ENCODE peak calls at places on chromosomes 6 and 20, in seven cellular contexts. One of them, this sample, is unnamed.

GRCh38 chr6:127051571-127052260 is 66.8 kb upstream of the RSPO3 start:
- DNase-seq in activated T-helper 1 cell treated with Interleukin-2 at 50 U/mL for 16 hours: no peak
- DNase-seq in Ammon's horn: no peak
- DNase-seq in NCI-H2081: no peak
- DNase-seq in CD8-positive, alpha-beta T cell: no peak
- DNase-seq in amniotic stem cell: no peak
- DNase-seq in tibial nerve: no peak
- DNase-seq in this sample: no peak

GRCh38 chr6:105536961-105537360 is 134.1 kb upstream of the PREP start:
- DNase-seq in amniotic stem cell: no peak
- DNase-seq in Ammon's horn: no peak
- DNase-seq in tibial nerve: no peak
- DNase-seq in NCI-H2081: no peak
- DNase-seq in activated T-helper 1 cell treated with Interleukin-2 at 50 U/mL for 16 hours: no peak
- DNase-seq in CD8-positive, alpha-beta T cell: no peak
- DNase-seq in this sample: no peak

GRCh38 chr6:37551867-37552266 is 52.2 kb upstream of the CCDC167 start:
- DNase-seq in amniotic stem cell: no peak
- DNase-seq in tibial nerve: no peak
- DNase-seq in activated T-helper 1 cell treated with Interleukin-2 at 50 U/mL for 16 hours: no peak
- DNase-seq in Ammon's horn: no peak
- DNase-seq in CD8-positive, alpha-beta T cell: no peak
- DNase-seq in NCI-H2081: no peak
- DNase-seq in this sample: no peak

GRCh38 chr20:48659888-48660287 is 167.9 kb downstream of the PREX1 start:
- DNase-seq in activated T-helper 1 cell treated with Interleukin-2 at 50 U/mL for 16 hours: no peak
- DNase-seq in amniotic stem cell: no peak
- DNase-seq in tibial nerve: no peak
- DNase-seq in NCI-H2081: peak; percentile 33
- DNase-seq in Ammon's horn: peak; percentile 42
- DNase-seq in CD8-positive, alpha-beta T cell: no peak
- DNase-seq in this sample: no peak

GRCh38 chr6:14316911-14317535 is 199.5 kb downstream of the CD83 start:
- DNase-seq in activated T-helper 1 cell treated with Interleukin-2 at 50 U/mL for 16 hours: no peak
- DNase-seq in Ammon's horn: no peak
- DNase-seq in CD8-positive, alpha-beta T cell: no peak
- DNase-seq in NCI-H2081: peak; percentile 67
- DNase-seq in tibial nerve: no peak
- DNase-seq in amniotic stem cell: no peak
- DNase-seq in this sample: no peak

GRCh38 chr6:110681543-110682459 is 133.5 kb downstream of the CDK19 start:
- DNase-seq in Ammon's horn: no peak
- DNase-seq in CD8-positive, alpha-beta T cell: no peak
- DNase-seq in NCI-H2081: no peak
- DNase-seq in amniotic stem cell: no peak
- DNase-seq in activated T-helper 1 cell treated with Interleukin-2 at 50 U/mL for 16 hours: no peak
- DNase-seq in tibial nerve: no peak
- DNase-seq in this sample: no peak

GRCh38 chr6:15501806-15502450 is 160.9 kb downstream of the DTNBP1 start:
- DNase-seq in tibial nerve: no peak
- DNase-seq in activated T-helper 1 cell treated with Interleukin-2 at 50 U/mL for 16 hours: no peak
- DNase-seq in NCI-H2081: no peak
- DNase-seq in Ammon's horn: peak; percentile 70
- DNase-seq in CD8-positive, alpha-beta T cell: no peak
- DNase-seq in amniotic stem cell: no peak
- DNase-seq in this sample: no peak

GRCh38 chr20:59564943-59565342 is 39.4 kb upstream of the PHACTR3 start:
- DNase-seq in amniotic stem cell: no peak
- DNase-seq in CD8-positive, alpha-beta T cell: no peak
- DNase-seq in Ammon's horn: no peak
- DNase-seq in tibial nerve: no peak
- DNase-seq in NCI-H2081: no peak
- DNase-seq in activated T-helper 1 cell treated with Interleukin-2 at 50 U/mL for 16 hours: no peak
- DNase-seq in this sample: no peak

GRCh38 chr6:115545410-115545986 is 515.2 kb downstream of the FRK start:
- DNase-seq in Ammon's horn: no peak
- DNase-seq in activated T-helper 1 cell treated with Interleukin-2 at 50 U/mL for 16 hours: no peak
- DNase-seq in amniotic stem cell: no peak
- DNase-seq in NCI-H2081: no peak
- DNase-seq in CD8-positive, alpha-beta T cell: no peak
- DNase-seq in tibial nerve: no peak
- DNase-seq in this sample: no peak

GRCh38 chr6:13053080-13053479 is 275.3 kb downstream of the TBC1D7 start:
- DNase-seq in activated T-helper 1 cell treated with Interleukin-2 at 50 U/mL for 16 hours: no peak
- DNase-seq in CD8-positive, alpha-beta T cell: no peak
- DNase-seq in tibial nerve: no peak
- DNase-seq in NCI-H2081: no peak
- DNase-seq in amniotic stem cell: no peak
- DNase-seq in Ammon's horn: peak; percentile 35
- DNase-seq in this sample: no peak

GRCh38 chr20:43457640-43458421 is at the start of gene SRSF6:
- DNase-seq in CD8-positive, alpha-beta T cell: peak; percentile 91
- DNase-seq in Ammon's horn: peak; percentile 98
- DNase-seq in amniotic stem cell: peak; percentile 73
- DNase-seq in tibial nerve: peak; percentile 95
- DNase-seq in activated T-helper 1 cell treated with Interleukin-2 at 50 U/mL for 16 hours: peak; percentile 88
- DNase-seq in NCI-H2081: peak; percentile 91
- DNase-seq in this sample: peak; percentile 84

GRCh38 chr20:60365063-60365640 is 406.9 kb downstream of the CDH26 start:
- DNase-seq in amniotic stem cell: no peak
- DNase-seq in activated T-helper 1 cell treated with Interleukin-2 at 50 U/mL for 16 hours: no peak
- DNase-seq in Ammon's horn: no peak
- DNase-seq in CD8-positive, alpha-beta T cell: no peak
- DNase-seq in NCI-H2081: no peak
- DNase-seq in tibial nerve: no peak
- DNase-seq in this sample: no peak

GRCh38 chr6:9126845-9127560 is 691.7 kb upstream of the SLC35B3 start:
- DNase-seq in Ammon's horn: peak; percentile 61
- DNase-seq in CD8-positive, alpha-beta T cell: no peak
- DNase-seq in tibial nerve: no peak
- DNase-seq in activated T-helper 1 cell treated with Interleukin-2 at 50 U/mL for 16 hours: no peak
- DNase-seq in amniotic stem cell: peak; percentile 78
- DNase-seq in NCI-H2081: no peak
- DNase-seq in this sample: no peak

GRCh38 chr6:89454300-89454699 is 21.3 kb downstream of the ANKRD6 start:
- DNase-seq in tibial nerve: no peak
- DNase-seq in NCI-H2081: no peak
- DNase-seq in amniotic stem cell: no peak
- DNase-seq in Ammon's horn: no peak
- DNase-seq in CD8-positive, alpha-beta T cell: no peak
- DNase-seq in activated T-helper 1 cell treated with Interleukin-2 at 50 U/mL for 16 hours: no peak
- DNase-seq in this sample: no peak

GRCh38 chr6:33927551-33927950 is 123.7 kb upstream of the MLN start:
- DNase-seq in activated T-helper 1 cell treated with Interleukin-2 at 50 U/mL for 16 hours: no peak
- DNase-seq in tibial nerve: no peak
- DNase-seq in Ammon's horn: peak; percentile 47
- DNase-seq in amniotic stem cell: no peak
- DNase-seq in CD8-positive, alpha-beta T cell: no peak
- DNase-seq in NCI-H2081: no peak
- DNase-seq in this sample: no peak

GRCh38 chr6:170403451-170403850 is 96.9 kb downstream of the FAM120B start:
- DNase-seq in amniotic stem cell: no peak
- DNase-seq in Ammon's horn: no peak
- DNase-seq in NCI-H2081: no peak
- DNase-seq in CD8-positive, alpha-beta T cell: no peak
- DNase-seq in activated T-helper 1 cell treated with Interleukin-2 at 50 U/mL for 16 hours: no peak
- DNase-seq in tibial nerve: no peak
- DNase-seq in this sample: no peak

GRCh38 chr6:156842598-156843250 is 65.5 kb downstream of the ARID1B start:
- DNase-seq in CD8-positive, alpha-beta T cell: no peak
- DNase-seq in Ammon's horn: no peak
- DNase-seq in activated T-helper 1 cell treated with Interleukin-2 at 50 U/mL for 16 hours: no peak
- DNase-seq in tibial nerve: no peak
- DNase-seq in amniotic stem cell: no peak
- DNase-seq in NCI-H2081: no peak
- DNase-seq in this sample: no peak

GRCh38 chr20:63741676-63742380 is 2.3 kb downstream of the SLC2A4RG start:
- DNase-seq in Ammon's horn: no peak
- DNase-seq in tibial nerve: no peak
- DNase-seq in activated T-helper 1 cell treated with Interleukin-2 at 50 U/mL for 16 hours: no peak
- DNase-seq in CD8-positive, alpha-beta T cell: no peak
- DNase-seq in amniotic stem cell: no peak
- DNase-seq in NCI-H2081: no peak
- DNase-seq in this sample: no peak

GRCh38 chr6:66814156-66814555 is 1107.1 kb upstream of the EYS start:
- DNase-seq in activated T-helper 1 cell treated with Interleukin-2 at 50 U/mL for 16 hours: no peak
- DNase-seq in amniotic stem cell: no peak
- DNase-seq in NCI-H2081: no peak
- DNase-seq in tibial nerve: no peak
- DNase-seq in CD8-positive, alpha-beta T cell: no peak
- DNase-seq in Ammon's horn: no peak
- DNase-seq in this sample: no peak

GRCh38 chr6:113018351-113019151 is 671.4 kb downstream of the RFPL4B start:
- DNase-seq in CD8-positive, alpha-beta T cell: no peak
- DNase-seq in tibial nerve: no peak
- DNase-seq in activated T-helper 1 cell treated with Interleukin-2 at 50 U/mL for 16 hours: no peak
- DNase-seq in NCI-H2081: no peak
- DNase-seq in amniotic stem cell: peak; percentile 34
- DNase-seq in Ammon's horn: peak; percentile 8
- DNase-seq in this sample: no peak

GRCh38 chr6:66538548-66539135 is 831.6 kb upstream of the EYS start:
- DNase-seq in CD8-positive, alpha-beta T cell: no peak
- DNase-seq in amniotic stem cell: no peak
- DNase-seq in Ammon's horn: peak; percentile 65
- DNase-seq in NCI-H2081: peak; percentile 76
- DNase-seq in tibial nerve: no peak
- DNase-seq in activated T-helper 1 cell treated with Interleukin-2 at 50 U/mL for 16 hours: no peak
- DNase-seq in this sample: no peak

This sample was measured in T-helper 17 cell.